ENCODE peak calls at places on chromosome 4, in six cellular contexts. O is cardiac fibroblast, N is activated T-cell treated with anti-CD3 and anti-CD28 coated beads for 1 hour, V is RWPE1, A is NCI-H774, U is AG08396. W is an unnamed sample.

GRCh38 chr4:29081230-29081955 is 1638.8 kb upstream of the PCDH7 start:
- DNase-seq in O (peak; percentile 32), N (no peak), V (no peak), A (no peak), U (no peak), W (no peak)

GRCh38 chr4:48801016-48801715 is 21.1 kb upstream of the FRYL start:
- DNase-seq in O (no peak), N (no peak), V (no peak), A (no peak), U (no peak), W (no peak)

GRCh38 chr4:90174622-90175023 is 47.4 kb downstream of the CCSER1 start:
- DNase-seq in O (no peak), N (no peak), V (peak; percentile 4), A (no peak), U (no peak), W (no peak)

GRCh38 chr4:176001171-176002006 is 64.3 kb upstream of the WDR17 start:
- DNase-seq in O (peak; percentile 14), N (no peak), V (peak; percentile 6), A (no peak), U (peak; percentile 18), W (no peak)

GRCh38 chr4:60562353-60562752 is 637.8 kb upstream of the ADGRL3 start:
- DNase-seq in O (no peak), N (no peak), V (no peak), A (peak; percentile 7), U (no peak), W (no peak)

GRCh38 chr4:113646456-113646809 is 115.1 kb downstream of the CAMK2D start:
- DNase-seq in O (peak; percentile 33), N (no peak), V (peak; percentile 28), A (no peak), U (no peak), W (no peak)

GRCh38 chr4:39406763-39407583 is at the start of gene KLB:
- DNase-seq in O (peak; percentile 27), N (no peak), V (no peak), A (no peak), U (no peak), W (no peak)

GRCh38 chr4:95627004-95627403 is 78.2 kb upstream of the UNC5C start:
- DNase-seq in O (peak; percentile 51), N (no peak), V (no peak), A (no peak), U (no peak), W (no peak)

GRCh38 chr4:42953316-42953715 is 60.8 kb downstream of the GRXCR1 start:
- DNase-seq in O (no peak), N (no peak), V (no peak), A (no peak), U (no peak), W (no peak)

GRCh38 chr4:107740381-107740780 is 20.3 kb upstream of the PAPSS1 start:
- DNase-seq in O (peak; percentile 45), N (no peak), V (no peak), A (no peak), U (no peak), W (no peak)

GRCh38 chr4:81351653-81352455 is 119.9 kb downstream of the RASGEF1B start:
- DNase-seq in O (peak; percentile 88), N (peak; percentile 59), V (peak; percentile 40), A (peak; percentile 38), U (peak; percentile 41), W (no peak)

GRCh38 chr4:156686120-156686519 is 285.5 kb downstream of the PDGFC start:
- DNase-seq in O (peak; percentile 77), N (no peak), V (peak; percentile 15), A (no peak), U (peak; percentile 62), W (no peak)

GRCh38 chr4:84666444-84666843 is 83.5 kb downstream of the CDS1 start:
- DNase-seq in O (no peak), N (no peak), V (no peak), A (no peak), U (no peak), W (no peak)

GRCh38 chr4:8393593-8394038 is 46.9 kb downstream of the ACOX3 start:
- DNase-seq in O (peak; percentile 97), N (no peak), V (peak; percentile 69), A (no peak), U (peak; percentile 95), W (peak; percentile 69)

GRCh38 chr4:92387459-92388069 is 83.8 kb downstream of the GRID2 start:
- DNase-seq in O (peak; percentile 66), N (no peak), V (peak; percentile 16), A (no peak), U (peak; percentile 13), W (no peak)

GRCh38 chr4:76630748-76631147 is 195.7 kb downstream of the SHROOM3 start:
- DNase-seq in O (no peak), N (no peak), V (no peak), A (no peak), U (no peak), W (no peak)

GRCh38 chr4:123776267-123776666 is 379.7 kb downstream of the SPRY1 start:
- DNase-seq in O (no peak), N (no peak), V (no peak), A (no peak), U (no peak), W (no peak)

GRCh38 chr4:110296892-110297291 is 98.5 kb upstream of the ELOVL6 start:
- DNase-seq in O (no peak), N (no peak), V (no peak), A (no peak), U (no peak), W (no peak)

GRCh38 chr4:96352051-96352517 is 512.2 kb downstream of the PDHA2 start:
- DNase-seq in O (peak; percentile 68), N (no peak), V (peak; percentile 24), A (peak; percentile 2), U (no peak), W (no peak)

GRCh38 chr4:129545599-129546278 is 449.8 kb downstream of the C4orf33 start:
- DNase-seq in O (peak; percentile 91), N (no peak), V (no peak), A (peak; percentile 41), U (no peak), W (peak; percentile 11)

GRCh38 chr4:68572653-68573052 is 3.5 kb downstream of the UGT2B17 start:
- DNase-seq in O (no peak), N (no peak), V (no peak), A (no peak), U (no peak), W (no peak)

GRCh38 chr4:142396279-142396678 is 449.8 kb downstream of the INPP4B start:
- DNase-seq in O (peak; percentile 48), N (no peak), V (no peak), A (no peak), U (no peak), W (no peak)

W was measured in thoracic aorta.